ENCODE peak calls at places on chromosomes 11 and 22, in seven cellular contexts. One of them, this sample, is unnamed.

GRCh38 chr22:47687776-47688175 is 925.3 kb downstream of the TBC1D22A start:
- DNase-seq in GM13977: no peak
- DNase-seq in K562: no peak
- DNase-seq in ELR: no peak
- DNase-seq in upper lobe of right lung: no peak
- DNase-seq in NCI-H2081: no peak
- DNase-seq in mesenchymal stem cell: no peak
- DNase-seq in this sample: no peak

GRCh38 chr22:17842386-17842785 is 68.1 kb upstream of the BID start:
- DNase-seq in GM13977: no peak
- DNase-seq in K562: no peak
- DNase-seq in ELR: no peak
- DNase-seq in upper lobe of right lung: no peak
- DNase-seq in NCI-H2081: no peak
- DNase-seq in mesenchymal stem cell: no peak
- DNase-seq in this sample: no peak

GRCh38 chr11:34909435-34909834 is 6.7 kb downstream of the APIP start:
- DNase-seq in GM13977: no peak
- DNase-seq in K562: no peak
- DNase-seq in ELR: no peak
- DNase-seq in upper lobe of right lung: no peak
- DNase-seq in NCI-H2081: no peak
- DNase-seq in mesenchymal stem cell: no peak
- DNase-seq in this sample: no peak

GRCh38 chr22:50281957-50282356 is 11.8 kb upstream of the MAPK11 start:
- DNase-seq in GM13977: no peak
- DNase-seq in K562: no peak
- DNase-seq in ELR: no peak
- DNase-seq in upper lobe of right lung: no peak
- DNase-seq in NCI-H2081: no peak
- DNase-seq in mesenchymal stem cell: no peak
- DNase-seq in this sample: no peak

GRCh38 chr11:59918987-59919589 is 19.1 kb upstream of the OOSP1 start:
- DNase-seq in GM13977: peak; percentile 36
- DNase-seq in K562: peak; percentile 37
- DNase-seq in ELR: peak; percentile 90
- DNase-seq in upper lobe of right lung: no peak
- DNase-seq in NCI-H2081: peak; percentile 40
- DNase-seq in mesenchymal stem cell: peak; percentile 61
- DNase-seq in this sample: peak; percentile 44

GRCh38 chr22:22168190-22168940 is 76.2 kb upstream of the VPREB1 start:
- DNase-seq in GM13977: peak; percentile 56
- DNase-seq in K562: peak; percentile 98
- DNase-seq in ELR: peak; percentile 61
- DNase-seq in upper lobe of right lung: no peak
- DNase-seq in NCI-H2081: no peak
- DNase-seq in mesenchymal stem cell: peak; percentile 9
- DNase-seq in this sample: no peak

GRCh38 chr11:71370895-71371673 is 77.1 kb downstream of the DHCR7 start:
- DNase-seq in GM13977: no peak
- DNase-seq in K562: no peak
- DNase-seq in ELR: no peak
- DNase-seq in upper lobe of right lung: no peak
- DNase-seq in NCI-H2081: no peak
- DNase-seq in mesenchymal stem cell: no peak
- DNase-seq in this sample: no peak

GRCh38 chr11:64859542-64860414 is 15.3 kb upstream of the CDC42BPG start:
- DNase-seq in GM13977: peak; percentile 94
- DNase-seq in K562: no peak
- DNase-seq in ELR: no peak
- DNase-seq in upper lobe of right lung: no peak
- DNase-seq in NCI-H2081: no peak
- DNase-seq in mesenchymal stem cell: no peak
- DNase-seq in this sample: no peak

GRCh38 chr11:33618363-33618735 is 82.3 kb downstream of the C11orf91 start:
- DNase-seq in GM13977: no peak
- DNase-seq in K562: no peak
- DNase-seq in ELR: no peak
- DNase-seq in upper lobe of right lung: no peak
- DNase-seq in NCI-H2081: no peak
- DNase-seq in mesenchymal stem cell: no peak
- DNase-seq in this sample: no peak

GRCh38 chr11:57647960-57648776 is 1.5 kb downstream of the YPEL4 start:
- DNase-seq in GM13977: peak; percentile 28
- DNase-seq in K562: peak; percentile 85
- DNase-seq in ELR: peak; percentile 35
- DNase-seq in upper lobe of right lung: peak; percentile 80
- DNase-seq in NCI-H2081: no peak
- DNase-seq in mesenchymal stem cell: peak; percentile 33
- DNase-seq in this sample: no peak

GRCh38 chr11:64553554-64554201 is 37.3 kb upstream of the SLC22A12 start:
- DNase-seq in GM13977: peak; percentile 75
- DNase-seq in K562: peak; percentile 80
- DNase-seq in ELR: peak; percentile 63
- DNase-seq in upper lobe of right lung: peak; percentile 79
- DNase-seq in NCI-H2081: peak; percentile 3
- DNase-seq in mesenchymal stem cell: peak; percentile 34
- DNase-seq in this sample: peak; percentile 20

GRCh38 chr22:24321999-24322398 is 51.4 kb downstream of the SPECC1L start:
- DNase-seq in GM13977: no peak
- DNase-seq in K562: no peak
- DNase-seq in ELR: no peak
- DNase-seq in upper lobe of right lung: no peak
- DNase-seq in NCI-H2081: no peak
- DNase-seq in mesenchymal stem cell: no peak
- DNase-seq in this sample: no peak

GRCh38 chr22:36465232-36466021 is 16.0 kb downstream of the TXN2 start:
- DNase-seq in GM13977: no peak
- DNase-seq in K562: no peak
- DNase-seq in ELR: peak; percentile 96
- DNase-seq in upper lobe of right lung: peak; percentile 87
- DNase-seq in NCI-H2081: no peak
- DNase-seq in mesenchymal stem cell: peak; percentile 92
- DNase-seq in this sample: peak; percentile 99

GRCh38 chr11:128796275-128796674 is 70.8 kb downstream of the KCNJ1 start:
- DNase-seq in GM13977: peak; percentile 80
- DNase-seq in K562: no peak
- DNase-seq in ELR: peak; percentile 61
- DNase-seq in upper lobe of right lung: no peak
- DNase-seq in NCI-H2081: no peak
- DNase-seq in mesenchymal stem cell: no peak
- DNase-seq in this sample: no peak

GRCh38 chr22:43753718-43754117 is 58.4 kb downstream of the EFCAB6 start:
- DNase-seq in GM13977: no peak
- DNase-seq in K562: no peak
- DNase-seq in ELR: no peak
- DNase-seq in upper lobe of right lung: no peak
- DNase-seq in NCI-H2081: no peak
- DNase-seq in mesenchymal stem cell: no peak
- DNase-seq in this sample: no peak

GRCh38 chr11:106789406-106789805 is 228.9 kb downstream of the GUCY1A2 start:
- DNase-seq in GM13977: no peak
- DNase-seq in K562: no peak
- DNase-seq in ELR: no peak
- DNase-seq in upper lobe of right lung: no peak
- DNase-seq in NCI-H2081: no peak
- DNase-seq in mesenchymal stem cell: no peak
- DNase-seq in this sample: no peak

GRCh38 chr22:17774206-17774927 is at the start of gene BID:
- DNase-seq in GM13977: peak; percentile 79
- DNase-seq in K562: peak; percentile 89
- DNase-seq in ELR: peak; percentile 63
- DNase-seq in upper lobe of right lung: peak; percentile 86
- DNase-seq in NCI-H2081: peak; percentile 39
- DNase-seq in mesenchymal stem cell: peak; percentile 29
- DNase-seq in this sample: no peak

GRCh38 chr11:126990716-126991480 is 9.7 kb downstream of the KIRREL3 start:
- DNase-seq in GM13977: no peak
- DNase-seq in K562: no peak
- DNase-seq in ELR: peak; percentile 48
- DNase-seq in upper lobe of right lung: no peak
- DNase-seq in NCI-H2081: no peak
- DNase-seq in mesenchymal stem cell: no peak
- DNase-seq in this sample: peak; percentile 61

GRCh38 chr11:47336595-47336994 is 15.9 kb downstream of the MYBPC3 start:
- DNase-seq in GM13977: no peak
- DNase-seq in K562: no peak
- DNase-seq in ELR: no peak
- DNase-seq in upper lobe of right lung: no peak
- DNase-seq in NCI-H2081: no peak
- DNase-seq in mesenchymal stem cell: no peak
- DNase-seq in this sample: no peak

GRCh38 chr11:63871962-63872832 is 33.3 kb downstream of the MARK2 start:
- DNase-seq in GM13977: peak; percentile 79
- DNase-seq in K562: peak; percentile 89
- DNase-seq in ELR: peak; percentile 96
- DNase-seq in upper lobe of right lung: peak; percentile 81
- DNase-seq in NCI-H2081: peak; percentile 43
- DNase-seq in mesenchymal stem cell: peak; percentile 98
- DNase-seq in this sample: peak; percentile 90

GRCh38 chr22:20803696-20804324 is 29.9 kb downstream of the SERPIND1 start:
- DNase-seq in GM13977: no peak
- DNase-seq in K562: peak; percentile 83
- DNase-seq in ELR: peak; percentile 45
- DNase-seq in upper lobe of right lung: no peak
- DNase-seq in NCI-H2081: no peak
- DNase-seq in mesenchymal stem cell: peak; percentile 50
- DNase-seq in this sample: no peak

GRCh38 chr11:95175969-95176368 is 55.0 kb downstream of the SESN3 start:
- DNase-seq in GM13977: no peak
- DNase-seq in K562: no peak
- DNase-seq in ELR: no peak
- DNase-seq in upper lobe of right lung: no peak
- DNase-seq in NCI-H2081: no peak
- DNase-seq in mesenchymal stem cell: no peak
- DNase-seq in this sample: no peak

This sample was measured in kidney glomerular epithelial cell.